ENCODE peak calls at places on chromosomes 2 and 18, in four cellular contexts. One of them, this sample, is unnamed.

GRCh38 chr2:100909571-100909970 is 89.6 kb downstream of the NPAS2 start:
- DNase-seq in K562: no peak
- DNase-seq in HepG2: no peak
- DNase-seq in H1: no peak
- DNase-seq in this sample: no peak

GRCh38 chr2:63049291-63050185 is 1.1 kb upstream of the OTX1 start:
- DNase-seq in K562: no peak
- DNase-seq in H1: peak; percentile 76
- DNase-seq in HepG2: no peak
- DNase-seq in this sample: no peak

GRCh38 chr18:79352432-79352831 is 43.3 kb upstream of the NFATC1 start:
- DNase-seq in K562: no peak
- DNase-seq in H1: no peak
- DNase-seq in HepG2: no peak
- DNase-seq in this sample: no peak

GRCh38 chr18:50162486-50163304 is 32.3 kb downstream of the MYO5B start:
- DNase-seq in HepG2: no peak
- DNase-seq in K562: no peak
- DNase-seq in H1: no peak
- DNase-seq in this sample: no peak

GRCh38 chr18:4870177-4870773 is 326.8 kb downstream of the AKAIN1 start:
- DNase-seq in K562: no peak
- DNase-seq in HepG2: no peak
- DNase-seq in H1: no peak
- DNase-seq in this sample: no peak

GRCh38 chr18:45727068-45727467 is 3.1 kb downstream of the SLC14A1 start:
- DNase-seq in K562: no peak
- DNase-seq in H1: no peak
- DNase-seq in HepG2: no peak
- DNase-seq in this sample: no peak

GRCh38 chr18:23493654-23494053 is 9.7 kb upstream of the RMC1 start:
- DNase-seq in HepG2: no peak
- DNase-seq in K562: no peak
- DNase-seq in H1: no peak
- DNase-seq in this sample: no peak

GRCh38 chr18:22667616-22668422 is 250.1 kb upstream of the CTAGE1 start:
- DNase-seq in HepG2: no peak
- DNase-seq in K562: peak; percentile 84
- DNase-seq in H1: no peak
- DNase-seq in this sample: peak; percentile 19

GRCh38 chr18:63216911-63217311 is 102.7 kb downstream of the BCL2 start:
- DNase-seq in H1: no peak
- DNase-seq in K562: no peak
- DNase-seq in HepG2: no peak
- DNase-seq in this sample: no peak

GRCh38 chr18:22559414-22560282 is 141.9 kb upstream of the CTAGE1 start:
- DNase-seq in HepG2: peak; percentile 35
- DNase-seq in H1: peak; percentile 61
- DNase-seq in K562: peak; percentile 72
- DNase-seq in this sample: peak; percentile 50

GRCh38 chr18:36086186-36086585 is 18.8 kb upstream of the RPRD1A start:
- DNase-seq in HepG2: no peak
- DNase-seq in K562: no peak
- DNase-seq in H1: no peak
- DNase-seq in this sample: no peak

GRCh38 chr2:62339837-62340236 is 143.9 kb downstream of the B3GNT2 start:
- DNase-seq in H1: no peak
- DNase-seq in HepG2: no peak
- DNase-seq in K562: no peak
- DNase-seq in this sample: no peak

GRCh38 chr2:140744379-140744778 is 1386.4 kb downstream of the LRP1B start:
- DNase-seq in K562: no peak
- DNase-seq in HepG2: no peak
- DNase-seq in H1: no peak
- DNase-seq in this sample: no peak

GRCh38 chr2:241689306-241689705 is 2.7 kb upstream of the DTYMK start:
- DNase-seq in K562: no peak
- DNase-seq in H1: no peak
- DNase-seq in HepG2: no peak
- DNase-seq in this sample: no peak

GRCh38 chr18:71682591-71682990 is 861.6 kb downstream of the CBLN2 start:
- DNase-seq in HepG2: peak; percentile 17
- DNase-seq in H1: no peak
- DNase-seq in K562: no peak
- DNase-seq in this sample: no peak

GRCh38 chr2:101688266-101688665 is 9.2 kb upstream of the MAP4K4 start:
- DNase-seq in H1: no peak
- DNase-seq in K562: no peak
- DNase-seq in HepG2: no peak
- DNase-seq in this sample: no peak

GRCh38 chr2:174683392-174683759 is 80.9 kb downstream of the CHRNA1 start:
- DNase-seq in H1: no peak
- DNase-seq in HepG2: no peak
- DNase-seq in K562: no peak
- DNase-seq in this sample: peak; percentile 50

GRCh38 chr2:74658516-74658915 is 4.5 kb downstream of the SEMA4F start:
- DNase-seq in H1: no peak
- DNase-seq in K562: no peak
- DNase-seq in HepG2: no peak
- DNase-seq in this sample: no peak

GRCh38 chr18:29123706-29124530 is 947.0 kb upstream of the CDH2 start:
- DNase-seq in H1: no peak
- DNase-seq in HepG2: no peak
- DNase-seq in K562: no peak
- DNase-seq in this sample: no peak

GRCh38 chr2:8488001-8488738 is 193.7 kb upstream of the ID2 start:
- DNase-seq in K562: no peak
- DNase-seq in H1: no peak
- DNase-seq in HepG2: no peak
- DNase-seq in this sample: no peak

GRCh38 chr2:96895709-96896651 is 26.1 kb upstream of the SEMA4C start:
- DNase-seq in HepG2: no peak
- DNase-seq in K562: peak; percentile 51
- DNase-seq in H1: no peak
- DNase-seq in this sample: no peak

GRCh38 chr18:54558609-54559585 is 32.1 kb upstream of the DYNAP start:
- DNase-seq in HepG2: peak; percentile 11
- DNase-seq in H1: no peak
- DNase-seq in K562: peak; percentile 20
- DNase-seq in this sample: peak; percentile 16

GRCh38 chr2:107338059-107338458 is 452.1 kb upstream of the ST6GAL2 start:
- DNase-seq in HepG2: no peak
- DNase-seq in K562: no peak
- DNase-seq in H1: no peak
- DNase-seq in this sample: no peak

GRCh38 chr2:147382322-147382948 is 462.4 kb upstream of the ACVR2A start:
- DNase-seq in H1: no peak
- DNase-seq in K562: no peak
- DNase-seq in HepG2: no peak
- DNase-seq in this sample: no peak

GRCh38 chr2:109353806-109354745 is 225.1 kb downstream of the SH3RF3 start:
- DNase-seq in H1: peak; percentile 29
- DNase-seq in HepG2: no peak
- DNase-seq in K562: no peak
- DNase-seq in this sample: no peak

GRCh38 chr2:81872043-81872442 is 1567.5 kb upstream of the LRRTM1 start:
- DNase-seq in K562: no peak
- DNase-seq in HepG2: no peak
- DNase-seq in H1: no peak
- DNase-seq in this sample: no peak

GRCh38 chr2:236706288-236706687 is 136.7 kb downstream of the ACKR3 start:
- DNase-seq in K562: no peak
- DNase-seq in HepG2: no peak
- DNase-seq in H1: no peak
- DNase-seq in this sample: no peak

GRCh38 chr18:46393230-46393629 is 263.8 kb downstream of the LOXHD1 start:
- DNase-seq in K562: peak; percentile 37
- DNase-seq in H1: peak; percentile 88
- DNase-seq in HepG2: no peak
- DNase-seq in this sample: no peak

GRCh38 chr2:105888625-105889024 is 143.9 kb downstream of the NCK2 start:
- DNase-seq in K562: no peak
- DNase-seq in HepG2: peak; percentile 58
- DNase-seq in H1: no peak
- DNase-seq in this sample: no peak

GRCh38 chr2:43105586-43106562 is 120.5 kb downstream of the ZFP36L2 start:
- DNase-seq in H1: no peak
- DNase-seq in HepG2: peak; percentile 44
- DNase-seq in K562: peak; percentile 77
- DNase-seq in this sample: peak; percentile 45

GRCh38 chr18:54786211-54786610 is 42.1 kb upstream of the RAB27B start:
- DNase-seq in HepG2: no peak
- DNase-seq in H1: no peak
- DNase-seq in K562: no peak
- DNase-seq in this sample: no peak

GRCh38 chr2:207869784-207870778 is 100.4 kb upstream of the FZD5 start:
- DNase-seq in K562: no peak
- DNase-seq in H1: no peak
- DNase-seq in HepG2: peak; percentile 100
- DNase-seq in this sample: peak; percentile 83

GRCh38 chr2:225670111-225670974 is 270.8 kb downstream of the NYAP2 start:
- DNase-seq in K562: no peak
- DNase-seq in HepG2: peak; percentile 32
- DNase-seq in H1: no peak
- DNase-seq in this sample: peak; percentile 63

GRCh38 chr18:9055185-9055584 is 47.3 kb upstream of the NDUFV2 start:
- DNase-seq in K562: no peak
- DNase-seq in HepG2: no peak
- DNase-seq in H1: no peak
- DNase-seq in this sample: peak; percentile 47

GRCh38 chr2:137302957-137303356 is 537.6 kb downstream of the THSD7B start:
- DNase-seq in HepG2: no peak
- DNase-seq in H1: no peak
- DNase-seq in K562: no peak
- DNase-seq in this sample: no peak

GRCh38 chr2:240925191-240925575 is 19.0 kb downstream of the CROCC2 start:
- DNase-seq in HepG2: no peak
- DNase-seq in K562: no peak
- DNase-seq in H1: peak; percentile 57
- DNase-seq in this sample: no peak

GRCh38 chr2:204487447-204488229 is 57.6 kb upstream of the PARD3B start:
- DNase-seq in H1: no peak
- DNase-seq in HepG2: peak; percentile 22
- DNase-seq in K562: no peak
- DNase-seq in this sample: no peak

GRCh38 chr2:118013221-118013723 is 598 bp downstream of the CCDC93 start:
- DNase-seq in HepG2: peak; percentile 44
- DNase-seq in K562: peak; percentile 64
- DNase-seq in H1: peak; percentile 71
- DNase-seq in this sample: peak; percentile 55

GRCh38 chr2:177282101-177282573 is 17.6 kb upstream of the NFE2L2 start:
- DNase-seq in HepG2: no peak
- DNase-seq in K562: no peak
- DNase-seq in H1: no peak
- DNase-seq in this sample: no peak
- TF ChIP-seq PHF8 in HepG2: no peak
- TF ChIP-seq PHF8 in K562: no peak
- TF ChIP-seq PHF8 in H1: no peak
- TF ChIP-seq PHF8 in this sample: no peak

DNA sequence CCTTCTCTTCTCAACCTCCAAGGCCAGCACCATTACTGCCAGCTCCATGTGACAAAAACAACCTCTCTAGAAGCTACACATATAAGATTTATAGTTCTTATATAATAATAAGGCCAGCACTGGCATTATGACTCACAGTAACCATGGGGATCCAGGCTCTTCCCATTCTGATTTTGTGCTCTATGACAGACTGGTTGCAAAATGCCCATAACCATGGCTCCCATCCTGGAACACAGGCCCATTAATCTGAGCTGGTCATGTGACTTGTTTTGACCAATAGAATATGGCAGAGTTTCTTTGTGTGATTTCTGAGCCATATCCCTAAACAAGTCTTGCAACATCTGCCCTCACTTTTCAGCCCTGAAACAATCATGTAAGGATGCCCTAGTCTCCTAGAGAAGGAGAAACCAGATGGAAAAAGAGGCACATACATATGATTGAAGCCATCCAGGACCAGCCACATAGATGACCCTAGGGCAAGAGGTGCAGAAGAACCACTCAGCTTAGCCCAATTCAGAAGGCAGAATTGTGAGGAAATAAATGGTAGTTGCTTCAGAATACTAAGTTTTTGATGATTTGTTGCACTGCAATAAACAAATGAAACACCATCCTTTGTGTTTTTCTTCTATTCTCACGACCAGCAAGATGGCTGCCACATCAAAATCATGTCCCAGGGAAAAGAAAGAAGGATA is 173.9 kb downstream of the SUCLG1 start:
- DNase-seq in HepG2: no peak
- DNase-seq in K562: peak; percentile 13
- DNase-seq in H1: no peak
- DNase-seq in this sample: no peak
- TF ChIP-seq RNF2 in HepG2: no peak
- TF ChIP-seq RNF2 in K562: no peak
- TF ChIP-seq RNF2 in H1: no peak
- TF ChIP-seq RNF2 in this sample: no peak

DNA sequence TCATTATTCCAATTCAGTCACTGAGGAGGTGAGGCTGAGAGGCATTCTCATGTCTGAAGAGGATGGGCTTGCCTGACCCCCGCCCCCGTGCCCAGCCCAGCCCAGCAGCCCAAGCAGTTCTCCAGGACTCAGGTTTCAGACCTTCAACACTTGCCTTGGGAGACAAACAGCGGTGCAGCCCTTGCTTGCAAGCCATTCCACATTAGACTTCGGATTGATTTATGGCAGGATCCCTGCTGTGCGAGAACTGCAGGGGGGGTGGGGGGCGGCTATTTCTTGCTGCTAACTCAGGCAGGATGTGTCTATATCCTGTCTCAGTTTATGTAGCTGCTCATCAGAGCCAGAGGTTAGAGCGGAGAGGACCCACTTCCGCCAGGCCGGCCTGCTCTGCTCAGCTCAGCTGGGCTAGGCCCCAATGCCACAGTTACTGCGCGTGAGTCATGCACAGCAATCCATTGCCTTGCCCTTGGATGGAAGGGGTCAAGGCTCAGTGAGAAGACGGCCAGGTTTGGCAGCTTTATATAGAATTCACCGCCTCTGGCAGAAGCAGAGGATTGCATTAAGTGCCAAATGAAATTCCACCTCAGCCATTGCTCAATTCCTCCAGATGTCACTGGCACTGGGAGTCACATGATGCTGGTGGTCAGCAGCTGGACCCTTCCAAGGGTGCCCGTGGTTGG is 1.8 kb downstream of the GYPC start:
- DNase-seq in K562: peak; percentile 66
- DNase-seq in HepG2: no peak
- DNase-seq in H1: peak; percentile 63
- DNase-seq in this sample: peak; percentile 5
- TF ChIP-seq EP300 in K562: peak; percentile 66
- TF ChIP-seq EP300 in HepG2: no peak
- TF ChIP-seq EP300 in H1: no peak
- TF ChIP-seq EP300 in this sample: no peak

DNA sequence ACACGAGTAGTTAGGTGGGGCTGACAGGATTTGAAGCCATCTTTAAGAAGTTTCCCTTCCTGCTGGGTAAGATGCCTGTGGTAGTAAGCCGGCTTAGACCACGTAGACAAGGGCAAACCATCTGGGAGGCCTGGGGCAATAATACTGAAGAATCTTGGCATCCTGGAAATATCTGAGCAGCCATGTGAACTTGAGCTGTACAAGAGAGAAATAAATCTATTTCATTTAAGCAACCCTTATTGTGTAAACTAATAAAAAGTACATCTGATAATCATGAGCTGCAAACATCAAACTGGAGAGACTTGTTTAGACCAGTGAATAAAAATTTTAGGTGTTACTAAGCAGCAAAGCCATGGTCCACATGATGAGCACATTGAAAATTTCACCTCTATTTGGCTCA is 11.4 kb upstream of the CETN1 start:
- DNase-seq in HepG2: no peak
- DNase-seq in K562: no peak
- DNase-seq in H1: no peak
- DNase-seq in this sample: no peak
- TF ChIP-seq PHF8 in HepG2: no peak
- TF ChIP-seq PHF8 in K562: no peak
- TF ChIP-seq PHF8 in H1: no peak
- TF ChIP-seq PHF8 in this sample: no peak

This sample was measured in A549.